ENCODE peak calls at places on chromosomes 1 and 21, in seven cellular contexts. M is HCT116, K is H1, R is GM12878, E is HepG2, V is K562, H is SK-N-SH. G is an unnamed sample. For H4K20me1, the result is how much of the 10 kb centered on the place peaks cover.

GRCh38 chr1:153058154-153058553 is 842 bp upstream of the SPRR2A start:
- DNase-seq in M (no peak), K (no peak), V (no peak), E (no peak), R (no peak), H (no peak), G (no peak)

GRCh38 chr21:37230632-37231246 is 36.4 kb downstream of the VPS26C start:
- DNase-seq in K (no peak), E (no peak), V (no peak), R (no peak), H (no peak), M (no peak), G (no peak)

GRCh38 chr1:210232524-210233215 is at the start of gene SERTAD4:
- DNase-seq in K (no peak), E (no peak), R (no peak), V (no peak), M (peak), H (peak), G (peak)

GRCh38 chr1:15983275-15983674 is 7.4 kb upstream of the ZBTB17 start:
- DNase-seq in H (no peak), K (no peak), M (no peak), E (no peak), R (no peak), V (no peak), G (no peak)

GRCh38 chr1:157025856-157026255 is 19.7 kb downstream of the ARHGEF11 start:
- DNase-seq in E (no peak), M (no peak), H (no peak), V (no peak), K (no peak), R (no peak), G (no peak)

GRCh38 chr1:156072251-156072650 is 10.0 kb downstream of the MEX3A start:
- DNase-seq in V (no peak), H (no peak), M (no peak), R (no peak), E (no peak), K (no peak), G (no peak)

GRCh38 chr1:218339267-218339831 is 5.8 kb upstream of the TGFB2 start:
- DNase-seq in M (no peak), V (peak), K (no peak), H (no peak), R (no peak), E (peak), G (peak)

GRCh38 chr1:154729598-154729997 is 121.6 kb upstream of the ADAR start:
- DNase-seq in R (no peak), E (no peak), H (no peak), V (no peak), K (no peak), M (no peak), G (no peak)

GRCh38 chr1:210448293-210448892 is 119.7 kb downstream of the HHAT start:
- DNase-seq in H (peak), V (peak), R (no peak), E (peak), K (no peak), M (peak), G (peak)

GRCh38 chr1:24900985-24901781 is 28.9 kb downstream of the RUNX3 start:
- DNase-seq in R (no peak), H (no peak), E (no peak), K (no peak), M (no peak), V (no peak), G (no peak)

GRCh38 chr1:212286437-212287131 is 1.4 kb downstream of the PPP2R5A start:
- DNase-seq in K (no peak), M (no peak), E (no peak), V (no peak), H (no peak), R (no peak), G (peak)

GRCh38 chr1:22861764-22862440 is 110.8 kb downstream of the LACTBL1 start:
- DNase-seq in K (no peak), M (peak), H (peak), V (peak), R (no peak), E (no peak), G (peak)

GRCh38 chr1:111225717-111226400 is 1.7 kb upstream of the CHI3L2 start:
- DNase-seq in E (no peak), R (no peak), H (no peak), V (no peak), M (no peak), K (no peak), G (no peak)

GRCh38 chr1:229863651-229864545 is 203.1 kb upstream of the GALNT2 start:
- DNase-seq in M (no peak), E (no peak), H (no peak), K (no peak), V (no peak), R (no peak), G (no peak)

GRCh38 chr1:242579528-242580235 is 55.2 kb upstream of the PLD5 start:
- DNase-seq in M (no peak), H (no peak), V (no peak), R (no peak), E (no peak), K (no peak), G (no peak)

GRCh38 chr21:36524477-36524876 is 44.6 kb upstream of the CLDN14 start:
- DNase-seq in K (no peak), H (no peak), V (no peak), R (no peak), M (no peak), E (no peak), G (no peak)

GRCh38 chr1:111598534-111598933 is 21.1 kb upstream of the RAP1A start:
- DNase-seq in E (no peak), M (no peak), V (no peak), H (no peak), R (no peak), K (no peak), G (no peak)

GRCh38 chr1:150842343-150842742 is 34.1 kb downstream of the ARNT start:
- DNase-seq in V (no peak), M (no peak), H (no peak), K (no peak), R (no peak), E (no peak), G (no peak)

GRCh38 chr1:20339811-20340457 is 49.3 kb downstream of the VWA5B1 start:
- DNase-seq in K (no peak), V (no peak), H (peak), R (no peak), M (no peak), E (no peak), G (no peak)

GRCh38 chr1:14138135-14138506 is 438.1 kb downstream of the PRDM2 start:
- DNase-seq in M (no peak), R (no peak), V (no peak), K (no peak), E (no peak), H (no peak), G (no peak)
- TF ChIP-seq MAX in M (no peak), R (no peak), V (no peak), K (no peak), E (no peak), H (no peak), G (no peak)

DNA sequence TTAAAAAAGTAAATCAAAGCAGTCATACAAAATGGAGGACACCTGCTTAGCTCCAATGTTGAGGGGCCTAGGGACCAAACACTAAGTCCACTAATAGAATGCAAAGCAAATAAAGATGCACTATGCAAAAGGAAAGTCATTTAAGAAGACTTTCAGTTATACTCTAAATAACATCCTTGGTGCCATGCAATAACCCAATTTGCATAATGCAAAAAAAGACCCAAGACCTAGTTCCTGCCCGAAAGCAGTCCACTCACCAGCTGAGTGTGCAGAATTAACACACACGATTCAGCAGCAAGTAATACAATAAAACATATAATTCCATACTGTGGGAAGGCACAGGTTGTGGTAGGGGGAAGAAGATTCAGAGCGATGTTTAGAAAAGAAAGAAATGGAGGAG is 101.8 kb downstream of the TGFBR3 start:
- DNase-seq in M (no peak), E (no peak), H (no peak), V (no peak), K (no peak), R (no peak), G (no peak)
- H3K9ac ChIP-seq in M (no peak), E (no peak), H (no peak), V (no peak), K (no peak), R (no peak), G (no peak)

GRCh38 chr1:27599605-27600499 is 4.1 kb downstream of the AHDC1 start:
- DNase-seq in V (peak), E (no peak), H (peak), R (no peak), M (no peak), K (no peak), G (no peak)
- H4K20me1 ChIP-seq in V (under half), E (under half), H (half or more), R (under half), M (under half), K (half or more), G (under half)

GRCh38 chr1:84407524-84408318 is 9.4 kb downstream of the DNASE2B start:
- DNase-seq in V (no peak), R (no peak), E (no peak), K (no peak), M (no peak), H (no peak), G (peak)

GRCh38 chr1:84409888-84410287 is 11.6 kb downstream of the DNASE2B start:
- DNase-seq in R (no peak), M (no peak), H (no peak), V (no peak), E (no peak), K (no peak), G (no peak)

GRCh38 chr1:84415386-84415785 is 17.1 kb downstream of the DNASE2B start:
- DNase-seq in H (no peak), K (no peak), R (no peak), E (no peak), V (no peak), M (no peak), G (peak)

GRCh38 chr1:84410328-84411107 is 12.2 kb downstream of the DNASE2B start:
- DNase-seq in H (no peak), K (no peak), M (no peak), E (no peak), R (no peak), V (no peak), G (peak)

DNA sequence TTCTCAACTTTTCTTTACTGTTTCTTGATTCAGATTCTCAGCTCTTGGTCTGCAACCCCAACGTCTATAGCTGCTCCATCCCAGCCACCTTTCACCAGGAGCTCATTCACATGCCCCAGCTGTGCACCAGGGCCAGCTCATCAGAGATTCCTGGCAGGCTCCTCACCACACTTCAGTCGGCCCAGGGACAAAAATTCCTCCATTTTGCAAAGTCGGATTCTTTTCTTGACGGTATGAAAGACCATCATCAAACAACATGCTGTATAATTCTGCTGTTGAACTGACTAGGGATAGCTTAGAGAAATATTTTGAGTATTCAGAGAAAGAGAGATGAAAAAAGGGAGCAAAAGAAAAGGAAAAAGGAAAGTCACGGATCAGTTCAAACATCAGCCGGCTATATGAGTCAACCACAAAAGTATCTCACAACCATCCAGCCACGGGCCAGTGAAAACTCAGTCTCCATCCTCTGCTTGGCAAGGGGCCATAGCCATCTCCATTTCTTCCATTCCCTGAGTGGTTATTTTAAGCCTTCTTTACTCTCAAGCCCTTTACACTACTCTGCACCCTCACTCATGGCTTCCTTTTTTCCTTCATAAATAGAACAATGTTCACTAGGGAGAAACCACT is 14.1 kb downstream of the DNASE2B start:
- DNase-seq in V (no peak), E (no peak), K (no peak), H (no peak), M (no peak), R (no peak), G (no peak)
- TF ChIP-seq MAX in V (no peak), E (no peak), K (no peak), H (peak), M (no peak), R (no peak), G (no peak)

DNA sequence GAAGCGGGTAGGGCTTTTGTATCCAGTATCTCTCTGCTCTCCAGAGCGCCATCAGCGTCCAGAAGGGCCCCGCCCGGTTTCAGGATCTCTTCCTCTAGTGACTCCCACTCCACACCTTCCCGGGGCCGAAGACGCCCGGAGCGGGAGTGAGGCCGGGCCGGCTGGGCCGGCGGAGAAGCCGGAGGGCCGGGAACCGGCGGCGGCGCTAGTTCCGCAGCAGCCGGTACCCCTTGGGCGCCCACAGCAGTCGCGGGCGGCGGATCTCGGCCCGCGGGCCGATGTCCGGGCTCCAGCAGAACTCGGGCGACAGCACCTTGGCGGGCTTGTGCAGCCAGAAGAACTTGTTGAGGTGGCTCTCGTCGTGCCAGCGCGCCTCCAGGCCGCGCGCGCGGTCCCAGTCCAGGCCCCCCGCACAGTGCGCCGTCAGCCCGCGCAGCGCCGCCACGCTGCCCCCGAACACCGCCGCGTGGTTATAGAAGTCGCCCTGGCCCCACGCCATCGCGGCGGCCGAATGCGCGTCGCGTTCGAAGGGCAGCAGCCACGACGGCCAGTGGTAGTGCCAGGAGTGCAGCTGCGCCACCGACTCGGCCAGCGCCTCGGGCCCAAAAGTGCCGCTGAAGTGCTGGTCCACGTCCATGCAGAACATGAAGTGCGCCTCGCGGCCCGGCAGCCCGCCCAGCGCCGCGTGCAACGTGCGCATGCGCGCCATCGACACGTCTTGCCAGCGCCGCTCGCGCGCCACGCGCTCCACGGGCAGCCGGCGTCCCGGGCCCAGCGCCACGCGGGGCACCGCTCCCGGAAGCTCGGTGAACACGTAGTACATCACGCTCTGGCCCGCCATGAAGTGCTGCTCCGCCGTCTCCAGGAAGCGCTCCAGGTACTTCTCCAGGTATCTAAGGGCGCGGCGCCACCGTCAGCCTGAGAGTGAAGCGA is 14.1 kb downstream of the A3GALT2 start:
- DNase-seq in V (no peak), K (no peak), M (no peak), E (no peak), R (no peak), H (no peak), G (peak)
- H3K9ac ChIP-seq in V (no peak), K (no peak), M (no peak), E (no peak), R (no peak), H (no peak), G (no peak)